ENCODE peak calls at places on chromosome 1, in seven cellular contexts. K is A172; F is CD8-positive, alpha-beta memory T cell; X is stimulated activated CD4-positive, alpha-beta T cell treated with anti-CD3 and anti-CD28 coated beads, TNF-alpha, amount 100 ng/mL, for 48 hours; Y is fibroblast of pulmonary artery; O is RPMI8226; T is stromal cell of bone marrow. M is an unnamed sample.

GRCh38 chr1:235557495-235557894 is 53.2 kb upstream of the B3GALNT2 start:
- DNase-seq in X (peak), T (no peak), Y (no peak), F (no peak), K (no peak), O (no peak), M (peak)

GRCh38 chr1:16122916-16123315 is 33.0 kb downstream of the EPHA2 start:
- DNase-seq in T (peak), F (peak), Y (peak), O (no peak), K (peak), X (peak), M (peak)

GRCh38 chr1:210688482-210689233 is 360.0 kb downstream of the HHAT start:
- DNase-seq in K (no peak), X (no peak), Y (no peak), T (peak), O (no peak), F (no peak), M (no peak)

GRCh38 chr1:18093646-18094045 is 14.0 kb upstream of the IGSF21 start:
- DNase-seq in Y (no peak), X (no peak), T (no peak), K (no peak), F (no peak), O (no peak), M (no peak)

GRCh38 chr1:170049191-170049800 is 25.2 kb downstream of the KIFAP3 start:
- DNase-seq in O (no peak), T (no peak), K (no peak), Y (no peak), X (no peak), F (no peak), M (no peak)

GRCh38 chr1:158019177-158019868 is 25.9 kb downstream of the KIRREL1 start:
- DNase-seq in T (peak), F (no peak), X (no peak), O (no peak), Y (peak), K (peak), M (no peak)

GRCh38 chr1:62295921-62296451 is 23.2 kb downstream of the KANK4 start:
- DNase-seq in K (peak), X (no peak), F (no peak), O (peak), Y (peak), T (peak), M (peak)

GRCh38 chr1:109975718-109976117 is 8.8 kb upstream of the AHCYL1 start:
- DNase-seq in O (no peak), T (peak), F (no peak), K (peak), Y (peak), X (no peak), M (no peak)

GRCh38 chr1:233662503-233663105 is 48.7 kb downstream of the KCNK1 start:
- DNase-seq in K (no peak), X (no peak), O (peak), F (no peak), T (peak), Y (no peak), M (no peak)

GRCh38 chr1:91381844-91382243 is 22.8 kb downstream of the HFM1 start:
- DNase-seq in O (no peak), Y (no peak), T (no peak), K (no peak), F (no peak), X (no peak), M (no peak)

GRCh38 chr1:37673920-37674319 is 18.4 kb upstream of the CDCA8 start:
- DNase-seq in X (no peak), F (peak), T (no peak), Y (no peak), K (no peak), O (no peak), M (no peak)

GRCh38 chr1:39163469-39163868 is 41.0 kb upstream of the MACF1 start:
- DNase-seq in K (no peak), F (no peak), O (no peak), T (no peak), Y (no peak), X (no peak), M (no peak)

M was measured in NAMALWA.